ENCODE peak calls at places on chromosome 12, in four cellular contexts. One of them, this sample, is unnamed.

GRCh38 chr12:71941174-71941573 is 2.5 kb downstream of the TPH2 start:
- DNase-seq in left lung: no peak
- DNase-seq in SW 1271: no peak
- DNase-seq in keratinocyte: no peak
- DNase-seq in this sample: no peak

GRCh38 chr12:19704966-19705365 is 265.7 kb downstream of the AEBP2 start:
- DNase-seq in left lung: no peak
- DNase-seq in keratinocyte: no peak
- DNase-seq in SW 1271: no peak
- DNase-seq in this sample: no peak

GRCh38 chr12:98084391-98084790 is 431.0 kb upstream of the TMPO start:
- DNase-seq in keratinocyte: no peak
- DNase-seq in SW 1271: no peak
- DNase-seq in left lung: no peak
- DNase-seq in this sample: no peak

GRCh38 chr12:5329118-5329517 is 102.8 kb upstream of the NTF3 start:
- DNase-seq in SW 1271: no peak
- DNase-seq in keratinocyte: no peak
- DNase-seq in left lung: no peak
- DNase-seq in this sample: no peak

GRCh38 chr12:10867381-10867780 is 16.7 kb downstream of the PRH1 start:
- DNase-seq in SW 1271: no peak
- DNase-seq in left lung: no peak
- DNase-seq in keratinocyte: no peak
- DNase-seq in this sample: no peak

GRCh38 chr12:64392221-64392620 is 1.7 kb upstream of the C12orf56 start:
- DNase-seq in keratinocyte: no peak
- DNase-seq in left lung: no peak
- DNase-seq in SW 1271: no peak
- DNase-seq in this sample: no peak

GRCh38 chr12:117084405-117085317 is 14.6 kb downstream of the TESC start:
- DNase-seq in keratinocyte: no peak
- DNase-seq in left lung: peak
- DNase-seq in SW 1271: no peak
- DNase-seq in this sample: no peak

GRCh38 chr12:55906056-55906455 is 21.6 kb downstream of the PYM1 start:
- DNase-seq in keratinocyte: no peak
- DNase-seq in SW 1271: no peak
- DNase-seq in left lung: no peak
- DNase-seq in this sample: no peak

GRCh38 chr12:67650127-67650495 is 1.6 kb downstream of the DYRK2 start:
- DNase-seq in SW 1271: no peak
- DNase-seq in left lung: peak
- DNase-seq in keratinocyte: no peak
- DNase-seq in this sample: no peak

GRCh38 chr12:119988440-119988787 is 622 bp upstream of the BICDL1 start:
- DNase-seq in SW 1271: no peak
- DNase-seq in keratinocyte: peak
- DNase-seq in left lung: no peak
- DNase-seq in this sample: no peak

GRCh38 chr12:48302161-48302896 is 48.4 kb downstream of the ZNF641 start:
- DNase-seq in SW 1271: no peak
- DNase-seq in keratinocyte: no peak
- DNase-seq in left lung: no peak
- DNase-seq in this sample: no peak

GRCh38 chr12:75047885-75048525 is 161.6 kb downstream of the KCNC2 start:
- DNase-seq in left lung: no peak
- DNase-seq in SW 1271: no peak
- DNase-seq in keratinocyte: no peak
- DNase-seq in this sample: no peak

GRCh38 chr12:26334621-26335124 is 139.3 kb downstream of the SSPN start:
- DNase-seq in keratinocyte: no peak
- DNase-seq in SW 1271: no peak
- DNase-seq in left lung: peak
- DNase-seq in this sample: no peak

GRCh38 chr12:98954506-98954905 is 309.4 kb downstream of the APAF1 start:
- DNase-seq in left lung: no peak
- DNase-seq in keratinocyte: no peak
- DNase-seq in SW 1271: no peak
- DNase-seq in this sample: no peak

GRCh38 chr12:90621927-90622326 is 333.0 kb downstream of the CCER1 start:
- DNase-seq in keratinocyte: no peak
- DNase-seq in left lung: no peak
- DNase-seq in SW 1271: no peak
- DNase-seq in this sample: no peak

GRCh38 chr12:10310926-10311705 is 3.4 kb downstream of the KLRD1 start:
- DNase-seq in left lung: no peak
- DNase-seq in SW 1271: no peak
- DNase-seq in keratinocyte: no peak
- DNase-seq in this sample: no peak

GRCh38 chr12:13099066-13099909 is 4.2 kb downstream of the GSG1 start:
- DNase-seq in left lung: no peak
- DNase-seq in SW 1271: no peak
- DNase-seq in keratinocyte: no peak
- DNase-seq in this sample: peak

GRCh38 chr12:105740337-105740736 is 398.4 kb downstream of the NUAK1 start:
- DNase-seq in SW 1271: no peak
- DNase-seq in keratinocyte: no peak
- DNase-seq in left lung: no peak
- DNase-seq in this sample: no peak